ENCODE peak calls at places on chromosome 4, in ten cellular contexts. R is fibroblast of mammary gland; N is esophagus squamous epithelium; O is astrocyte of the spinal cord; T is AG04449; Q is retina; J is anterior cingulate cortex; K is NT2/D1; S is activated naive CD8-positive, alpha-beta T cell treated with anti-CD3 and anti-CD28 coated beads for 36 hours; I is stimulated activated CD8-positive, alpha-beta memory T cell treated with anti-CD3 and anti-CD28 coated beads, Interleukin-4, amount 100 ng/mL, for 4 hours. P is an unnamed sample.

GRCh38 chr4:99809326-99809725 is 7.3 kb upstream of the DAPP1 start:
- DNase-seq in K (no peak), T (no peak), O (no peak), J (no peak), S (no peak), I (no peak), Q (no peak), R (no peak), N (no peak), P (no peak)

GRCh38 chr4:110618091-110619000 is 4.5 kb downstream of the PITX2 start:
- DNase-seq in I (no peak), O (no peak), T (no peak), S (no peak), Q (peak), J (no peak), R (no peak), K (no peak), N (no peak), P (peak)

GRCh38 chr4:1416948-1417260 is 10.7 kb upstream of the NKX1-1 start:
- DNase-seq in T (no peak), O (no peak), N (no peak), J (no peak), I (no peak), R (no peak), K (no peak), S (no peak), Q (no peak), P (no peak)

GRCh38 chr4:123599920-123600394 is 203.4 kb downstream of the SPRY1 start:
- DNase-seq in K (peak), Q (peak), T (no peak), N (no peak), R (peak), S (peak), I (peak), J (peak), O (peak), P (peak)

GRCh38 chr4:165052627-165053026 is 1.0 kb upstream of the TRIM75 start:
- DNase-seq in I (no peak), J (no peak), Q (no peak), S (no peak), R (no peak), T (no peak), N (no peak), O (no peak), K (no peak), P (no peak)

GRCh38 chr4:102441978-102442890 is 58.9 kb upstream of the NFKB1 start:
- DNase-seq in O (no peak), T (no peak), K (no peak), N (no peak), J (no peak), Q (no peak), S (no peak), R (no peak), I (no peak), P (no peak)

GRCh38 chr4:38306482-38307071 is 346.4 kb downstream of the PTTG2 start:
- DNase-seq in R (no peak), T (no peak), I (no peak), Q (no peak), S (peak), J (no peak), K (no peak), N (no peak), O (no peak), P (no peak)

GRCh38 chr4:153222162-153222789 is 18.0 kb downstream of the TRIM2 start:
- DNase-seq in J (peak), Q (no peak), N (no peak), S (peak), I (no peak), T (peak), K (no peak), R (peak), O (peak), P (peak)

GRCh38 chr4:4673070-4673469 is 131.2 kb upstream of the STX18 start:
- DNase-seq in Q (no peak), J (no peak), I (no peak), R (peak), O (no peak), K (peak), S (no peak), T (no peak), N (no peak), P (peak)

GRCh38 chr4:10087152-10087791 is 29.3 kb downstream of the WDR1 start:
- DNase-seq in Q (no peak), T (no peak), S (no peak), N (no peak), R (no peak), K (no peak), O (no peak), I (no peak), J (no peak), P (no peak)

GRCh38 chr4:25347473-25347872 is 29.6 kb upstream of the ANAPC4 start:
- DNase-seq in J (no peak), Q (no peak), O (no peak), N (no peak), I (no peak), R (no peak), S (no peak), T (no peak), K (no peak), P (no peak)

GRCh38 chr4:8709050-8709728 is 116.6 kb downstream of the CPZ start:
- DNase-seq in I (no peak), S (no peak), N (no peak), O (no peak), R (no peak), K (no peak), J (no peak), Q (peak), T (no peak), P (no peak)

GRCh38 chr4:171130126-171130801 is 682.9 kb upstream of the GALNTL6 start:
- DNase-seq in Q (peak), O (no peak), I (no peak), J (no peak), T (no peak), K (no peak), S (no peak), R (no peak), N (no peak), P (no peak)

GRCh38 chr4:105951198-105951597 is 55.9 kb downstream of the NPNT start:
- DNase-seq in I (no peak), T (peak), R (peak), K (no peak), Q (no peak), N (no peak), O (peak), J (no peak), S (no peak), P (no peak)

GRCh38 chr4:176849076-176849475 is 56.4 kb upstream of the VEGFC start:
- DNase-seq in R (peak), O (no peak), T (no peak), I (no peak), K (no peak), N (no peak), Q (no peak), S (no peak), J (no peak), P (no peak)

GRCh38 chr4:154618708-154619315 is 6.4 kb upstream of the FGG start:
- DNase-seq in O (peak), I (no peak), S (peak), Q (peak), J (peak), K (peak), T (no peak), R (peak), N (no peak), P (peak)

GRCh38 chr4:182245541-182246245 is 2.5 kb downstream of the TENM3 start:
- DNase-seq in T (no peak), J (no peak), K (no peak), R (peak), S (no peak), O (no peak), Q (no peak), I (no peak), N (no peak), P (peak)

GRCh38 chr4:1384675-1385372 is 21.4 kb downstream of the NKX1-1 start:
- DNase-seq in R (no peak), N (no peak), K (no peak), J (no peak), T (no peak), O (no peak), I (no peak), Q (no peak), S (no peak), P (no peak)

GRCh38 chr4:163048447-163048846 is 118.2 kb downstream of the NAF1 start:
- DNase-seq in T (no peak), K (peak), N (no peak), S (no peak), Q (no peak), O (peak), I (no peak), J (no peak), R (peak), P (peak)

GRCh38 chr4:143406523-143406922 is 69.8 kb downstream of the GAB1 start:
- DNase-seq in S (peak), Q (no peak), O (peak), R (peak), J (no peak), N (peak), I (no peak), K (no peak), T (no peak), P (peak)

GRCh38 chr4:109499513-109499912 is 60.5 kb upstream of the MCUB start:
- DNase-seq in Q (no peak), S (no peak), O (no peak), K (no peak), J (no peak), R (peak), N (no peak), T (no peak), I (no peak), P (no peak)

GRCh38 chr4:125541836-125542235 is 227.1 kb downstream of the FAT4 start:
- DNase-seq in R (no peak), O (no peak), T (no peak), S (no peak), I (no peak), J (no peak), N (no peak), K (no peak), Q (no peak), P (no peak)

GRCh38 chr4:1567808-1568581 is 116.1 kb downstream of the FAM53A start:
- DNase-seq in Q (peak), T (no peak), N (no peak), S (no peak), R (no peak), I (no peak), J (no peak), O (no peak), K (no peak), P (no peak)